ENCODE peak calls at places on chromosomes 16 and 17, in seven cellular contexts. One of them, this sample, is unnamed. For H3K27me3, the result is how much of the 10 kb centered on the place peaks cover.

GRCh38 chr17:52170963-52171572 is 12.6 kb upstream of the CA10 start:
- DNase-seq in stomach: peak
- DNase-seq in IMR-90: no peak
- DNase-seq in endothelial cell of umbilical vein: no peak
- DNase-seq in prostate gland: peak
- DNase-seq in uterus: no peak
- DNase-seq in esophagus squamous epithelium: no peak
- DNase-seq in this sample: no peak

GRCh38 chr17:56822725-56823124 is 11.0 kb downstream of the C17orf67 start:
- DNase-seq in uterus: peak
- DNase-seq in endothelial cell of umbilical vein: peak
- DNase-seq in IMR-90: no peak
- DNase-seq in esophagus squamous epithelium: no peak
- DNase-seq in prostate gland: no peak
- DNase-seq in stomach: no peak
- DNase-seq in this sample: no peak

GRCh38 chr16:29844575-29845331 is 18.3 kb downstream of the CDIPT start:
- DNase-seq in endothelial cell of umbilical vein: no peak
- DNase-seq in prostate gland: no peak
- DNase-seq in stomach: no peak
- DNase-seq in uterus: peak
- DNase-seq in esophagus squamous epithelium: no peak
- DNase-seq in IMR-90: no peak
- DNase-seq in this sample: no peak

GRCh38 chr16:86942469-86943175 is 364.3 kb downstream of the FOXL1 start:
- DNase-seq in stomach: no peak
- DNase-seq in esophagus squamous epithelium: no peak
- DNase-seq in prostate gland: no peak
- DNase-seq in IMR-90: no peak
- DNase-seq in endothelial cell of umbilical vein: no peak
- DNase-seq in uterus: no peak
- DNase-seq in this sample: no peak

GRCh38 chr16:81292936-81293335 is 21.8 kb upstream of the GAN start:
- DNase-seq in IMR-90: no peak
- DNase-seq in esophagus squamous epithelium: no peak
- DNase-seq in prostate gland: no peak
- DNase-seq in uterus: no peak
- DNase-seq in endothelial cell of umbilical vein: no peak
- DNase-seq in stomach: no peak
- DNase-seq in this sample: no peak

GRCh38 chr16:89534147-89534788 is 26.1 kb downstream of the SPG7 start:
- DNase-seq in IMR-90: no peak
- DNase-seq in endothelial cell of umbilical vein: peak
- DNase-seq in uterus: no peak
- DNase-seq in prostate gland: no peak
- DNase-seq in esophagus squamous epithelium: peak
- DNase-seq in stomach: no peak
- DNase-seq in this sample: no peak

GRCh38 chr16:56888806-56889205 is 23.8 kb downstream of the SLC12A3 start:
- DNase-seq in endothelial cell of umbilical vein: no peak
- DNase-seq in prostate gland: no peak
- DNase-seq in esophagus squamous epithelium: no peak
- DNase-seq in stomach: no peak
- DNase-seq in uterus: no peak
- DNase-seq in IMR-90: no peak
- DNase-seq in this sample: no peak

GRCh38 chr17:77882481-77883212 is 75.9 kb upstream of the TNRC6C start:
- DNase-seq in stomach: peak
- DNase-seq in IMR-90: peak
- DNase-seq in endothelial cell of umbilical vein: no peak
- DNase-seq in uterus: peak
- DNase-seq in prostate gland: no peak
- DNase-seq in esophagus squamous epithelium: no peak
- DNase-seq in this sample: no peak

DNA sequence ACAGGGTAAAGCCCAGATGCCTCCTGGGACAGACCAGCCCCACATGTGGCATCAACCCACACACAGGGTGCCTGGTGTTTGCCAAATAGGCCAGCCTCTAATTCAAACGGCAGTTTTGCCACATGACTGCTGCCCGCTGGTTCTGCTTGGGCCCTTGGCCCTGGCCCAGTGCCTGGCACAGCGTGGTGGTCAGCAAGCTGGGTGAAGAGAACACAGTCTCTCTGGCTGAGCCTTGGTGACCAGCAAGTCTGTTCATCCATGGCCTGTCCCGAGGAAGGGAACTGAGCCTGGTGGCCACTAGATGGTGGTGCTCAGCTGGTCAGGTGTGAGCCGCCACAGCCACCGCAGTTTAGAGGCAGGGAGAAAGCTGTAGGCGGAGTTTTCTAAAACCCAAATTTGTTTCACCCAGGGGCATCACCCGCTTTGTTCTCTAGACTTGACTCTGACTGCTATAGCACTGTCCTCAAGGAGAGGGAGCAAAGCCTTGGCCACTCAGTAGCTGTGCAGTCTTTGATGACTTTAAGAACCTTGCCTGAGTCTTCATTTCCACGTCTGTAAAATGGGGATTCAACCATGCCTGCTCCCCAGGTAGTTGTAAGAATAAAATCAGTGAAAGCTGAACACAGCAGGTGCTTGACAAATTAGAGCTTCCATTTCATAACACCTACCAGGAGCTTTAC is 4.7 kb upstream of the GFAP start:
- DNase-seq in stomach: peak
- DNase-seq in uterus: peak
- DNase-seq in esophagus squamous epithelium: peak
- DNase-seq in endothelial cell of umbilical vein: peak
- DNase-seq in IMR-90: peak
- DNase-seq in prostate gland: peak
- DNase-seq in this sample: no peak
- TF ChIP-seq CTCF in stomach: peak
- TF ChIP-seq CTCF in uterus: peak
- TF ChIP-seq CTCF in esophagus squamous epithelium: peak
- TF ChIP-seq CTCF in endothelial cell of umbilical vein: peak
- TF ChIP-seq CTCF in IMR-90: peak
- TF ChIP-seq CTCF in prostate gland: peak
- TF ChIP-seq CTCF in this sample: peak

DNA sequence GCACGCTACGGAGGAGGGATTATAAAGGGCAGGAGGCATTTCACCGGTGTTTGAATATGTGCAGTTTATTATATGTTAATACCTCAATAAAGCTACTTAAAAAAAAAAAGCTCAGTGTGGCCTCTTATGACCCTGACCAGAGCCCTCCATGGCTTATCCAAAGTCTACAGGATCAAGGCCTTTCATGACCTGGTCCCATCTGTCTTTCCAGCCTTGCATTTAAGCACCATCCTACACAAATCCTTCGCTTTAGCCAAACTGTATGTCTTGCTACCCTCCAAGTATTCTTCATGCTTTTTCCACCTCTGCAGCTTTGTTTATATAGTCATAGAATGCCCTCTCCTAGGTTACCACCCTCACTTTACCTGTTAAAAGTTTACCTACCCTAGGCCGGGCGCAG is 6.5 kb downstream of the MFSD6L start:
- DNase-seq in stomach: no peak
- DNase-seq in IMR-90: no peak
- DNase-seq in uterus: no peak
- DNase-seq in esophagus squamous epithelium: no peak
- DNase-seq in endothelial cell of umbilical vein: no peak
- DNase-seq in prostate gland: no peak
- DNase-seq in this sample: no peak
- H3K27me3 ChIP-seq in stomach: under half
- H3K27me3 ChIP-seq in IMR-90: under half
- H3K27me3 ChIP-seq in uterus: under half
- H3K27me3 ChIP-seq in esophagus squamous epithelium: under half
- H3K27me3 ChIP-seq in endothelial cell of umbilical vein: under half
- H3K27me3 ChIP-seq in prostate gland: under half
- H3K27me3 ChIP-seq in this sample: under half

DNA sequence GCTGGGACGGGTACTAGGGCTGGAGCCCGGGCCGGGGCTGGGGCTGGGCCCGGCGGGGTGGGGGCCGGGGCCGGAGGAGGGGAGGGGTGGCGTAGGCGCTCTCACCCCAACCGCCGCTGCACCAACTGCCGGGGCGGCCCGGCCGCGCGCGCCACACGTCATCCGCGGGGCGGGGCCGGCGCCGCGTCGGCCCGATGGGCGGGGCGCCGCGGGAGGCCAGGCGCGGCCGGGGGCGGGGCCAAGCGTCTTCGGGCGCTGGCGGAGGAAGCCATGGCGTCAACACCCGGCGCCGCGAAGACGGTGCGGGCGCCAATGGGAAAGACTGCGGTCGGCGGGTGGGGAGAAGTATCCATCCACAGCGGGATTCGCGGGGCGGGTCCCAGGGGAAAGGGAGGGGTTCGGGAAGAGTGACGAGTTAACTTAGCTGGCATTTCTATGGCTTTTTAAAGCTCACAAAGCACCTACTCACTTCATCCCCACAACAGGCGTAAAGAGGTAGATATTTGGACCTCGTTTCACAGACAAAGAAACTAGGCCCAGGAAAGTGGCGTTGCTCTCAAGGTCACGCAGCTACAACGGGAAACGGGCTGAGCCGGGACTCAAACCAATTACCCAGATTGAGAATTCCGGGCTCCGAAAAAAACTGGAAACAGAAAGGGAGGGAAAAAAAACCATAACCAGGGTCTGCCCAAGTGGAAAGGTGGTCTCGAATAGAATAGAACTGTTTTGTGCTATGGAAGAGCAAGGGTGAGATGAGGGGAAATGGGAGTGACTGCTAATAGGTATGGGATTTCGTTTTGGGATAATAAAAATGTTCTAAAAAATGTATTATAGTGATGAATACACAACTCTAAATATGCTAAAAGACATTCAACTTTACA is at the start of gene SPAG9:
- DNase-seq in prostate gland: peak
- DNase-seq in IMR-90: peak
- DNase-seq in stomach: peak
- DNase-seq in uterus: peak
- DNase-seq in endothelial cell of umbilical vein: peak
- DNase-seq in esophagus squamous epithelium: peak
- DNase-seq in this sample: peak
- TF ChIP-seq POLR2A in prostate gland: peak
- TF ChIP-seq POLR2A in IMR-90: peak
- TF ChIP-seq POLR2A in stomach: peak
- TF ChIP-seq POLR2A in uterus: peak
- TF ChIP-seq POLR2A in endothelial cell of umbilical vein: no peak
- TF ChIP-seq POLR2A in esophagus squamous epithelium: peak
- TF ChIP-seq POLR2A in this sample: peak

GRCh38 chr16:52871481-52871880 is 181.2 kb downstream of the CHD9NB start:
- DNase-seq in endothelial cell of umbilical vein: no peak
- DNase-seq in stomach: no peak
- DNase-seq in esophagus squamous epithelium: no peak
- DNase-seq in uterus: no peak
- DNase-seq in prostate gland: no peak
- DNase-seq in IMR-90: no peak
- DNase-seq in this sample: no peak

GRCh38 chr16:52869243-52869642 is 183.5 kb downstream of the CHD9NB start:
- DNase-seq in IMR-90: no peak
- DNase-seq in uterus: no peak
- DNase-seq in prostate gland: no peak
- DNase-seq in endothelial cell of umbilical vein: no peak
- DNase-seq in stomach: no peak
- DNase-seq in esophagus squamous epithelium: no peak
- DNase-seq in this sample: no peak

GRCh38 chr16:52872706-52873105 is 180.0 kb downstream of the CHD9NB start:
- DNase-seq in stomach: no peak
- DNase-seq in endothelial cell of umbilical vein: no peak
- DNase-seq in esophagus squamous epithelium: no peak
- DNase-seq in prostate gland: no peak
- DNase-seq in uterus: no peak
- DNase-seq in IMR-90: no peak
- DNase-seq in this sample: no peak

DNA sequence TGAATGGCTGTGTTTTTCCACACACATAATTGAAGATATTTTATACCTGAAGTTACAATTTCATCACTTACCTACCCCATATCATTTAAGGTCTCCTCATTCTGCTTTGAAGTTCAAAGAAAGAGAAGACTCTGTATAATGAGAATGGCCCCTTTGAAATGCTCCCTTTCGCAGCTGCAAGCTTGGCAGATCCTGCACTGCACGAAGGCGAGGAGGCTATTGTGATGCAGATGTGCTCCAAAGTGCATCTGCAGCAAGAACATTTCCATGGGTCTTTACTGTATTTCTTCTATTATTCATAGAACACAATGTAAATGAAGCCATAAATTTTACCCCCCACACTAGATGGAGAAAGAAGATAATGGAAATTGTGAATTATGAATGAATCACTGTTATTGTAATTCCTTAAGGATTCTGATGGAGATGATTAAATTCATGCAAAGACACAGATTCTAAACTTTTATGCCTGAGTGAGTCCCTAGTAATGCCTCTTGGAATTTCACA is 178.6 kb downstream of the CHD9NB start:
- DNase-seq in esophagus squamous epithelium: no peak
- DNase-seq in uterus: no peak
- DNase-seq in IMR-90: no peak
- DNase-seq in prostate gland: no peak
- DNase-seq in endothelial cell of umbilical vein: no peak
- DNase-seq in stomach: no peak
- DNase-seq in this sample: no peak
- TF ChIP-seq CTCF in esophagus squamous epithelium: no peak
- TF ChIP-seq CTCF in uterus: no peak
- TF ChIP-seq CTCF in IMR-90: no peak
- TF ChIP-seq CTCF in prostate gland: no peak
- TF ChIP-seq CTCF in endothelial cell of umbilical vein: no peak
- TF ChIP-seq CTCF in stomach: no peak
- TF ChIP-seq CTCF in this sample: no peak

GRCh38 chr17:9021985-9022552 is 759 bp downstream of the NTN1 start:
- DNase-seq in prostate gland: peak
- DNase-seq in uterus: peak
- DNase-seq in IMR-90: peak
- DNase-seq in endothelial cell of umbilical vein: no peak
- DNase-seq in esophagus squamous epithelium: no peak
- DNase-seq in stomach: no peak
- DNase-seq in this sample: no peak

GRCh38 chr17:9020824-9021157 is 519 bp upstream of the NTN1 start:
- DNase-seq in stomach: no peak
- DNase-seq in uterus: no peak
- DNase-seq in prostate gland: no peak
- DNase-seq in esophagus squamous epithelium: no peak
- DNase-seq in endothelial cell of umbilical vein: no peak
- DNase-seq in IMR-90: no peak
- DNase-seq in this sample: no peak

GRCh38 chr17:9022553-9023388 is 1.5 kb downstream of the NTN1 start:
- DNase-seq in uterus: no peak
- DNase-seq in esophagus squamous epithelium: no peak
- DNase-seq in endothelial cell of umbilical vein: peak
- DNase-seq in stomach: no peak
- DNase-seq in prostate gland: no peak
- DNase-seq in IMR-90: no peak
- DNase-seq in this sample: peak

GRCh38 chr17:9020096-9020823 is 1.1 kb upstream of the NTN1 start:
- DNase-seq in IMR-90: no peak
- DNase-seq in esophagus squamous epithelium: no peak
- DNase-seq in stomach: no peak
- DNase-seq in uterus: no peak
- DNase-seq in prostate gland: no peak
- DNase-seq in endothelial cell of umbilical vein: no peak
- DNase-seq in this sample: no peak

GRCh38 chr17:9021158-9021984 is at the start of gene NTN1:
- DNase-seq in uterus: peak
- DNase-seq in stomach: peak
- DNase-seq in prostate gland: peak
- DNase-seq in IMR-90: peak
- DNase-seq in esophagus squamous epithelium: no peak
- DNase-seq in endothelial cell of umbilical vein: no peak
- DNase-seq in this sample: no peak
- H3K27me3 ChIP-seq in uterus: under half
- H3K27me3 ChIP-seq in stomach: under half
- H3K27me3 ChIP-seq in prostate gland: under half
- H3K27me3 ChIP-seq in IMR-90: under half
- H3K27me3 ChIP-seq in esophagus squamous epithelium: under half
- H3K27me3 ChIP-seq in endothelial cell of umbilical vein: under half
- H3K27me3 ChIP-seq in this sample: under half